ENCODE peak calls at places on chromosomes 12 and 14, in eight cellular contexts. I is heart left ventricle, K is uterus, V is mucosa of descending colon, F is OCI-LY7, W is tibial nerve, S is K562, D is tibial artery. N is an unnamed sample.

GRCh38 chr12:1529862-1530591 is 64.4 kb downstream of the FBXL14 start:
- DNase-seq in I (peak; percentile 35), K (no peak), V (peak; percentile 61), F (peak; percentile 44), W (no peak), S (peak; percentile 58), D (no peak), N (no peak)

GRCh38 chr12:19107750-19108149 is 21.8 kb upstream of the PLEKHA5 start:
- DNase-seq in I (no peak), K (no peak), V (no peak), F (no peak), W (no peak), S (no peak), D (no peak), N (no peak)

GRCh38 chr14:28626780-28627179 is 139.8 kb upstream of the FOXG1 start:
- DNase-seq in I (no peak), K (no peak), V (no peak), F (no peak), W (no peak), S (no peak), D (no peak), N (no peak)

GRCh38 chr12:117192057-117192456 is 1.8 kb upstream of the FBXO21 start:
- DNase-seq in I (no peak), K (no peak), V (no peak), F (no peak), W (no peak), S (no peak), D (no peak), N (no peak)

GRCh38 chr12:108745641-108746040 is 14.3 kb upstream of the CORO1C start:
- DNase-seq in I (no peak), K (peak; percentile 14), V (no peak), F (no peak), W (no peak), S (no peak), D (no peak), N (no peak)

GRCh38 chr12:64528616-64529015 is 76.7 kb downstream of the TBK1 start:
- DNase-seq in I (no peak), K (no peak), V (no peak), F (no peak), W (no peak), S (no peak), D (no peak), N (no peak)

GRCh38 chr14:104786726-104787675 is 8.5 kb downstream of the AKT1 start:
- DNase-seq in I (no peak), K (no peak), V (no peak), F (no peak), W (no peak), S (no peak), D (no peak), N (no peak)

GRCh38 chr14:71692496-71692895 is 239.7 kb upstream of the RGS6 start:
- DNase-seq in I (no peak), K (no peak), V (no peak), F (no peak), W (no peak), S (no peak), D (no peak), N (no peak)

GRCh38 chr14:106489112-106489881 is 962.9 kb downstream of the TMEM121 start:
- DNase-seq in I (no peak), K (no peak), V (no peak), F (no peak), W (no peak), S (no peak), D (no peak), N (no peak)

GRCh38 chr14:90421001-90421580 is 24.3 kb downstream of the CALM1 start:
- DNase-seq in I (no peak), K (no peak), V (no peak), F (no peak), W (no peak), S (no peak), D (no peak), N (no peak)

GRCh38 chr12:64461634-64462414 is 9.9 kb downstream of the TBK1 start:
- DNase-seq in I (no peak), K (no peak), V (no peak), F (no peak), W (no peak), S (no peak), D (no peak), N (no peak)

GRCh38 chr14:68097727-68098126 is 278.1 kb downstream of the RAD51B start:
- DNase-seq in I (no peak), K (no peak), V (no peak), F (no peak), W (no peak), S (no peak), D (no peak), N (no peak)

GRCh38 chr12:12072064-12072760 is 1.5 kb downstream of the BCL2L14 start:
- DNase-seq in I (no peak), K (no peak), V (peak; percentile 77), F (no peak), W (no peak), S (no peak), D (no peak), N (peak; percentile 62)

GRCh38 chr14:103530390-103530789 is 1.4 kb downstream of the TRMT61A start:
- DNase-seq in I (no peak), K (peak; percentile 37), V (peak; percentile 48), F (no peak), W (no peak), S (peak; percentile 48), D (no peak), N (no peak)

GRCh38 chr12:26878661-26879119 is 45.7 kb upstream of the ITPR2 start:
- DNase-seq in I (peak; percentile 87), K (peak; percentile 88), V (peak; percentile 80), F (peak; percentile 87), W (peak; percentile 51), S (no peak), D (peak; percentile 38), N (peak; percentile 61)

GRCh38 chr14:39592390-39592789 is 160.2 kb upstream of the FBXO33 start:
- DNase-seq in I (no peak), K (no peak), V (no peak), F (no peak), W (no peak), S (no peak), D (no peak), N (no peak)

GRCh38 chr14:64561631-64562030 is 11.9 kb downstream of the PPP1R36 start:
- DNase-seq in I (no peak), K (no peak), V (no peak), F (no peak), W (no peak), S (no peak), D (no peak), N (no peak)

GRCh38 chr12:93430280-93430679 is 11.5 kb downstream of the UBE2N start:
- DNase-seq in I (no peak), K (no peak), V (no peak), F (no peak), W (no peak), S (no peak), D (no peak), N (no peak)

GRCh38 chr12:120263725-120264040 is 1.8 kb downstream of the PXN start:
- DNase-seq in I (no peak), K (no peak), V (no peak), F (no peak), W (no peak), S (no peak), D (no peak), N (no peak)

GRCh38 chr12:67927815-67928214 is 61.4 kb upstream of the IFNG-AS1 start:
- DNase-seq in I (no peak), K (no peak), V (no peak), F (no peak), W (no peak), S (no peak), D (no peak), N (no peak)

GRCh38 chr12:74983917-74984316 is 225.7 kb downstream of the KCNC2 start:
- DNase-seq in I (no peak), K (no peak), V (no peak), F (no peak), W (no peak), S (no peak), D (no peak), N (no peak)

GRCh38 chr14:69632154-69632553 is 20.8 kb downstream of the SUSD6 start:
- DNase-seq in I (no peak), K (no peak), V (no peak), F (no peak), W (no peak), S (no peak), D (no peak), N (no peak)

DNA sequence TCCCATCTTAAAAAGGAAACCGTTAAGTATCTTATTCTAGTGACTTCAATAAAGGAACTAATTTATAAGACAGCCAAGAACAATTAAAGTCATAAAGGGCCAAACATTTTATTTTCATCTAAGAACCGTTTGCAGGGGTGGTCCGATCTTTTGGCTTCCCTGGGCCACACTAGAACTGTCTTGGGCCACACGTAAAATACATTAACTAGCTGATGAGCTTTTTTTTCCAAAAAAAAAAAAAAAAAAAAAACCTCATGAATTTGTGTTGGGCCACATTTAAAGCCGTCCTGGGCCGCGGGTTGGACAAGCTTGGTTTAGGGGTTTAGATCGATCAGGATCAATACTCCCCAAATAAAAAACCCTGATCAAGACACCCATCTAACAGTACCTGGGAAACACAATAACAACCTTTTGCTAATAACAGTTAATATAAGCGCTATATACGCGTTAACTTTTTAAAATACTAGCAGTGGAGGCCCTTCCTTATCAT is 1.2 kb downstream of the NAP1L1 start:
- DNase-seq in I (no peak), K (no peak), V (no peak), F (no peak), W (no peak), S (no peak), D (no peak), N (peak; percentile 30)
- H3K36me3 ChIP-seq in I (no peaks in the 10 kb centered on the region), K (no peaks in the 10 kb centered on the region), V (no peaks in the 10 kb centered on the region), F (peaks cover 59% of the 10 kb centered on the region), W (no peaks in the 10 kb centered on the region), S (peaks cover 43% of the 10 kb centered on the region), D (no peaks in the 10 kb centered on the region), N (peaks cover 10% of the 10 kb centered on the region)

GRCh38 chr12:52217223-52217622 is 15.8 kb upstream of the KRT7 start:
- DNase-seq in I (peak; percentile 80), K (no peak), V (peak; percentile 90), F (no peak), W (no peak), S (no peak), D (no peak), N (peak; percentile 89)
- TF ChIP-seq CTCF in I (no peak), K (no peak), V (no peak), F (no peak), W (no peak), S (no peak), D (no peak), N (no peak)

DNA sequence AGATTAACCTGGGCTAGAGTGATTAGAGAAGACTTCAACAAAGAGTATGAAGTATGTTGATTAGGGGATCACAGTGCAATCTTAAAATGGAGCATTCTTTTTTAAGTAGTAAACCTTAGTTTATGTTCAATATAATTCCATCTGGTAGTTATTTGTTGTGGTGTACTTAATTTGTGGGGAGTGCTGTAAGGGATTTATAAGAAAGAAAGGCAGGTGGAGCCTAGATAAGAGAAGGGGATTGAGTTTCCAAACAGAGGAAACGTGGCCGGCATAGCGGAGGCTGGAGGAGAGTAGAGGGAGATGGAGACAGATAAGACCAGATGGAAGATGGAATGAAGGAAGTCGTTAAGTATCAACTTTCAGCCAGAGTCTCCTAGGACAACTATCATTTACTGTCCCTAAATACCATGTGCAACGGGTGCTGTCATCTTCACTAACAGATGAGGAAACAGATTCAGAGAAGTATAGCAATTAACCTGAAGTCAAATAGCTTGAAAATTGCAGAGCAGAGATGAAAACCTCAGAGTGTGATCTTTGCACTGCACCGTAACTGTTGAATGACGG is 38.1 kb downstream of the GOLGA5 start:
- DNase-seq in I (no peak), K (no peak), V (no peak), F (no peak), W (no peak), S (no peak), D (no peak), N (no peak)
- H3K36me3 ChIP-seq in I (peaks cover 82% of the 10 kb centered on the region), K (no peaks in the 10 kb centered on the region), V (no peaks in the 10 kb centered on the region), F (peaks cover 71% of the 10 kb centered on the region), W (no peaks in the 10 kb centered on the region), S (peaks cover 47% of the 10 kb centered on the region), D (peaks cover 99% of the 10 kb centered on the region), N (peaks cover 98% of the 10 kb centered on the region)

GRCh38 chr14:24508155-24508554 is at the start of gene CMA1:
- DNase-seq in I (no peak), K (no peak), V (no peak), F (no peak), W (no peak), S (no peak), D (no peak), N (no peak)
- TF ChIP-seq CTCF in I (no peak), K (no peak), V (no peak), F (no peak), W (no peak), S (no peak), D (no peak), N (no peak)